ENCODE peak calls at places on chromosomes 5 and 9, in eight cellular contexts. F is stimulated activated CD8-positive, alpha-beta memory T cell treated with anti-CD3 and anti-CD28 coated beads, Interleukin-7, amount 100 ng/mL, for 24 hours; D is A549; R is T-helper 2 cell; S is caudate nucleus; I is GM18507; C is RWPE1; P is choroid plexus epithelial cell. T is an unnamed sample.

GRCh38 chr9:73131376-73131775 is 20.3 kb upstream of the ANXA1 start:
- DNase-seq in F (no peak), D (no peak), R (no peak), S (no peak), I (no peak), C (no peak), P (no peak), T (no peak)

GRCh38 chr9:123597073-123597472 is 241.1 kb downstream of the CRB2 start:
- DNase-seq in F (no peak), D (no peak), R (no peak), S (no peak), I (no peak), C (no peak), P (no peak), T (no peak)

GRCh38 chr5:145236127-145236526 is 599.0 kb downstream of the PRELID2 start:
- DNase-seq in F (no peak), D (no peak), R (no peak), S (no peak), I (no peak), C (no peak), P (peak; percentile 10), T (no peak)

GRCh38 chr9:34501889-34502425 is 20.8 kb downstream of the ENHO start:
- DNase-seq in F (no peak), D (no peak), R (no peak), S (peak; percentile 95), I (no peak), C (no peak), P (peak; percentile 62), T (no peak)

GRCh38 chr5:138334867-138335447 is 3.1 kb upstream of the FAM53C start:
- DNase-seq in F (no peak), D (no peak), R (no peak), S (no peak), I (no peak), C (peak; percentile 50), P (no peak), T (no peak)

GRCh38 chr5:18882162-18882561 is 1105.8 kb downstream of the CDH18 start:
- DNase-seq in F (no peak), D (no peak), R (no peak), S (no peak), I (no peak), C (no peak), P (no peak), T (no peak)

GRCh38 chr5:68272289-68272688 is 56.7 kb downstream of the PIK3R1 start:
- DNase-seq in F (no peak), D (no peak), R (peak; percentile 41), S (no peak), I (no peak), C (no peak), P (peak; percentile 42), T (no peak)

GRCh38 chr5:95617057-95617456 is 2.8 kb upstream of the GPR150 start:
- DNase-seq in F (no peak), D (peak; percentile 14), R (no peak), S (no peak), I (no peak), C (peak; percentile 96), P (peak; percentile 84), T (no peak)

GRCh38 chr5:152063004-152063403 is 138.4 kb upstream of the GLRA1 start:
- DNase-seq in F (no peak), D (no peak), R (no peak), S (no peak), I (no peak), C (no peak), P (no peak), T (no peak)

GRCh38 chr5:149317281-149318048 is 27.8 kb upstream of the GRPEL2 start:
- DNase-seq in F (no peak), D (peak; percentile 51), R (peak; percentile 51), S (no peak), I (peak; percentile 35), C (peak; percentile 75), P (peak; percentile 73), T (no peak)

GRCh38 chr5:28254846-28255245 is 1216.5 kb upstream of the CDH9 start:
- DNase-seq in F (no peak), D (no peak), R (no peak), S (no peak), I (no peak), C (no peak), P (no peak), T (no peak)

GRCh38 chr9:15642369-15642962 is 89.6 kb downstream of the CCDC171 start:
- DNase-seq in F (no peak), D (peak; percentile 47), R (peak; percentile 45), S (no peak), I (peak; percentile 14), C (peak; percentile 42), P (peak; percentile 77), T (no peak)

GRCh38 chr5:143106175-143106574 is 297.3 kb downstream of the NR3C1 start:
- DNase-seq in F (no peak), D (peak; percentile 89), R (peak; percentile 24), S (no peak), I (no peak), C (peak; percentile 64), P (peak; percentile 31), T (no peak)

GRCh38 chr5:64347308-64347707 is 158.5 kb upstream of the RGS7BP start:
- DNase-seq in F (no peak), D (no peak), R (no peak), S (no peak), I (no peak), C (peak; percentile 4), P (peak; percentile 18), T (no peak)

GRCh38 chr5:135141303-135142268 is 107.6 kb upstream of the PITX1 start:
- DNase-seq in F (no peak), D (peak; percentile 80), R (no peak), S (no peak), I (no peak), C (peak; percentile 77), P (no peak), T (no peak)

GRCh38 chr5:151223447-151224264 is at the start of gene CCDC69:
- DNase-seq in F (no peak), D (peak; percentile 68), R (peak; percentile 68), S (peak; percentile 58), I (no peak), C (peak; percentile 80), P (peak; percentile 75), T (no peak)

GRCh38 chr9:35962126-35962906 is 4.4 kb upstream of the OR2S2 start:
- DNase-seq in F (no peak), D (no peak), R (no peak), S (no peak), I (no peak), C (peak; percentile 43), P (peak; percentile 33), T (no peak)

GRCh38 chr9:81373294-81373693 is 316.1 kb downstream of the TLE1 start:
- DNase-seq in F (no peak), D (no peak), R (no peak), S (no peak), I (no peak), C (no peak), P (no peak), T (no peak)

GRCh38 chr9:680106-680505 is 161.4 kb upstream of the DMRT1 start:
- DNase-seq in F (no peak), D (no peak), R (no peak), S (no peak), I (no peak), C (no peak), P (no peak), T (no peak)

GRCh38 chr9:129567329-129567728 is 53.6 kb downstream of the C9orf50 start:
- DNase-seq in F (no peak), D (no peak), R (no peak), S (no peak), I (no peak), C (no peak), P (no peak), T (no peak)

GRCh38 chr5:152290181-152290580 is 114.9 kb downstream of the NMUR2 start:
- DNase-seq in F (no peak), D (no peak), R (no peak), S (no peak), I (no peak), C (no peak), P (no peak), T (no peak)

GRCh38 chr5:18984559-18985080 is 1003.4 kb downstream of the CDH18 start:
- DNase-seq in F (no peak), D (peak; percentile 1), R (no peak), S (no peak), I (no peak), C (peak; percentile 3), P (no peak), T (no peak)

GRCh38 chr5:38403407-38403806 is 145.0 kb downstream of the EGFLAM start:
- DNase-seq in F (no peak), D (no peak), R (no peak), S (no peak), I (no peak), C (no peak), P (peak; percentile 56), T (no peak)

GRCh38 chr9:98323051-98323830 is 67.8 kb upstream of the TBC1D2 start:
- DNase-seq in F (no peak), D (no peak), R (no peak), S (no peak), I (no peak), C (no peak), P (no peak), T (no peak)

GRCh38 chr5:66897355-66897754 is 299.2 kb downstream of the CD180 start:
- DNase-seq in F (no peak), D (no peak), R (no peak), S (no peak), I (no peak), C (no peak), P (no peak), T (no peak)

GRCh38 chr5:125064610-125065009 is 318.2 kb upstream of the ZNF608 start:
- DNase-seq in F (no peak), D (no peak), R (no peak), S (no peak), I (no peak), C (no peak), P (no peak), T (no peak)

GRCh38 chr5:98605010-98605425 is 168.4 kb upstream of the RGMB start:
- DNase-seq in F (no peak), D (no peak), R (no peak), S (no peak), I (no peak), C (no peak), P (peak; percentile 67), T (no peak)

GRCh38 chr9:80885894-80886293 is 803.5 kb downstream of the TLE1 start:
- DNase-seq in F (no peak), D (no peak), R (no peak), S (peak; percentile 5), I (no peak), C (no peak), P (peak; percentile 47), T (no peak)

GRCh38 chr5:74325866-74326265 is 314.7 kb downstream of the ENC1 start:
- DNase-seq in F (no peak), D (no peak), R (no peak), S (no peak), I (no peak), C (peak; percentile 70), P (peak; percentile 49), T (no peak)

GRCh38 chr5:59209758-59210359 is 627.0 kb downstream of the RAB3C start:
- DNase-seq in F (no peak), D (no peak), R (no peak), S (no peak), I (no peak), C (no peak), P (peak; percentile 88), T (no peak)

GRCh38 chr9:99000480-99001395 is 57.0 kb downstream of the COL15A1 start:
- DNase-seq in F (no peak), D (peak; percentile 70), R (peak; percentile 71), S (peak; percentile 23), I (peak; percentile 29), C (peak; percentile 52), P (peak; percentile 93), T (peak; percentile 71)

GRCh38 chr5:448061-448765 is 5.2 kb downstream of the EXOC3 start:
- DNase-seq in F (no peak), D (no peak), R (no peak), S (peak; percentile 43), I (no peak), C (no peak), P (no peak), T (no peak)

T was measured in CMK.